ENCODE peak calls at places on chromosomes 11 and 22, in four cellular contexts. Q, G, B and S are unnamed samples.

GRCh38 chr11:16986434-16987204 is 27.6 kb downstream of the PLEKHA7 start:
- DNase-seq in Q (peak; percentile 95), G (no peak), B (peak; percentile 25), S (peak; percentile 48)

GRCh38 chr22:19412478-19412877 is 19.1 kb downstream of the HIRA start:
- DNase-seq in Q (no peak), G (no peak), B (no peak), S (no peak)

GRCh38 chr11:112958670-112959069 is 2.5 kb upstream of the NCAM1 start:
- DNase-seq in Q (no peak), G (no peak), B (no peak), S (no peak)

GRCh38 chr11:126431401-126432064 is 76.0 kb downstream of the ST3GAL4 start:
- DNase-seq in Q (peak; percentile 38), G (peak; percentile 61), B (no peak), S (no peak)

GRCh38 chr11:13260963-13261599 is 16.5 kb upstream of the BMAL1 start:
- DNase-seq in Q (no peak), G (peak; percentile 34), B (no peak), S (peak; percentile 51)

GRCh38 chr11:19633276-19633675 is 79.4 kb upstream of the NAV2 start:
- DNase-seq in Q (peak; percentile 28), G (peak; percentile 40), B (peak; percentile 8), S (peak; percentile 17)

GRCh38 chr11:746289-747175 is 732 bp upstream of the TALDO1 start:
- DNase-seq in Q (no peak), G (no peak), B (peak; percentile 64), S (peak; percentile 56)

GRCh38 chr22:30994960-30995359 is 25.9 kb downstream of the TUG1 start:
- DNase-seq in Q (no peak), G (no peak), B (no peak), S (no peak)

GRCh38 chr11:130465259-130465658 is 16.8 kb downstream of the ADAMTS15 start:
- DNase-seq in Q (no peak), G (no peak), B (no peak), S (peak; percentile 58)

GRCh38 chr11:80524330-80524729 is 1083.5 kb upstream of the TENM4 start:
- DNase-seq in Q (no peak), G (no peak), B (no peak), S (no peak)

GRCh38 chr22:46028069-46028991 is 51.4 kb upstream of the WNT7B start:
- DNase-seq in Q (no peak), G (peak; percentile 20), B (no peak), S (no peak)

GRCh38 chr22:49329636-49330035 is 498.0 kb downstream of the BRD1 start:
- DNase-seq in Q (peak; percentile 4), G (no peak), B (no peak), S (no peak)

GRCh38 chr11:26587073-26587472 is 15.0 kb upstream of the MUC15 start:
- DNase-seq in Q (no peak), G (no peak), B (no peak), S (no peak)

GRCh38 chr11:92979176-92979575 is 9.7 kb downstream of the MTNR1B start:
- DNase-seq in Q (no peak), G (no peak), B (no peak), S (no peak)

GRCh38 chr11:34599406-34599901 is 21.4 kb upstream of the EHF start:
- DNase-seq in Q (no peak), G (no peak), B (no peak), S (no peak)

GRCh38 chr22:40019100-40019499 is 24.3 kb downstream of the FAM83F start:
- DNase-seq in Q (no peak), G (no peak), B (no peak), S (no peak)

GRCh38 chr11:128765571-128766530 is 72.0 kb downstream of the FLI1 start:
- DNase-seq in Q (no peak), G (no peak), B (no peak), S (no peak)

GRCh38 chr11:92022499-92022898 is 202.1 kb upstream of the FAT3 start:
- DNase-seq in Q (no peak), G (no peak), B (no peak), S (no peak)

GRCh38 chr22:36334838-36335603 is 52.7 kb downstream of the MYH9 start:
- DNase-seq in Q (no peak), G (no peak), B (no peak), S (peak; percentile 67)

GRCh38 chr11:10301656-10302293 is 3.1 kb upstream of the ADM start:
- DNase-seq in Q (no peak), G (no peak), B (no peak), S (peak; percentile 76)

GRCh38 chr22:44473166-44473565 is 24.9 kb downstream of the RTL6 start:
- DNase-seq in Q (no peak), G (no peak), B (no peak), S (peak; percentile 73)

GRCh38 chr22:44329179-44329796 is 16.5 kb upstream of the SHISAL1 start:
- DNase-seq in Q (no peak), G (no peak), B (no peak), S (no peak)

GRCh38 chr11:11215944-11216343 is 137.1 kb downstream of the CSNK2A3 start:
- DNase-seq in Q (no peak), G (no peak), B (no peak), S (no peak)

GRCh38 chr11:64879226-64879900 is 942 bp upstream of the EHD1 start:
- DNase-seq in Q (no peak), G (no peak), B (no peak), S (no peak)

GRCh38 chr11:111347002-111347722 is 31.9 kb downstream of the POU2AF1 start:
- DNase-seq in Q (no peak), G (peak; percentile 62), B (no peak), S (no peak)

GRCh38 chr11:114308689-114309089 is 12.5 kb downstream of the NNMT start:
- DNase-seq in Q (no peak), G (no peak), B (no peak), S (no peak)

GRCh38 chr22:46107089-46107664 is 43.1 kb upstream of the PPARA start:
- DNase-seq in Q (peak; percentile 85), G (peak; percentile 66), B (no peak), S (no peak)

GRCh38 chr22:23226497-23226850 is 46.2 kb downstream of the BCR start:
- DNase-seq in Q (no peak), G (no peak), B (no peak), S (no peak)

GRCh38 chr11:131851951-131852350 is 481.5 kb downstream of the NTM start:
- DNase-seq in Q (no peak), G (no peak), B (no peak), S (no peak)

DNA sequence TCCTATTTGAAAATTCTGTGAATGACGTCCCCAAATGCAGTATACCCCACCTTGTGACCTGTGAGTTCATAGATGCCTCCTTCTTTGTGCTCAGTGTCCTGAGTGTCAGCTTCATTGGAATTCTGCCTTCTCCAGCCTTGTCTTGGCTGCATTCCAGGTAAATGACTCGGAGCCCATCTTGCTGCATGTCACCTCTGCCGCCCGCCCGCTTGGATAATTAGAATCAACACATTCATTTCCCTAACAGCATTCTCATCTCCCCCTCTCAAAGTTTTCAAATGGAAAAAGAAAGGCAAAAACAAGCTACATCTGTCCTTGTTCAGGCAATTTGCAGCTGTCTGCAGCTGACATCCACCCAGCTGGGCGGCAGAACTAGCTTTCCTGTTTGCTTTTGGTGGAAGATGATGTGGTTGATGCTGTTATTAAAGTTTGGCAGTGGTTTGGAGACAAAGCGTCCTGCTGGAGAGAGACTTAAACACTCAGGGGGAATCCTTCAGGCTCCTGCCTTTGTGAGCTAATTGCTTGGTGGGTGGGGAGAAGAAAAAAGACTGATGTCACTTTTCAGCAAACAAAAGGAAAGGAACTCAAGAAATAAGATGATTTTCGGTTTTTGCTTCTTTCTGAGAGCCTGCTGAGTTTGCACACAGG is 198.8 kb upstream of the SEZ6L start:
- DNase-seq in Q (no peak), G (no peak), B (peak; percentile 73), S (peak; percentile 17)
- H3K27ac ChIP-seq in Q (no peak overlapping the region), G (no peak overlapping the region), B (peak overlapping the region; percentile 92), S (no peak overlapping the region)

GRCh38 chr11:68828155-68828931 is 13.4 kb downstream of the CPT1A start:
- DNase-seq in Q (peak; percentile 63), G (no peak), B (no peak), S (no peak)

GRCh38 chr11:68828957-68829356 is 12.8 kb downstream of the CPT1A start:
- DNase-seq in Q (no peak), G (no peak), B (no peak), S (no peak)

GRCh38 chr11:68826726-68827125 is 15.0 kb downstream of the CPT1A start:
- DNase-seq in Q (no peak), G (no peak), B (no peak), S (no peak)

GRCh38 chr11:68825603-68826002 is 16.1 kb downstream of the CPT1A start:
- DNase-seq in Q (peak; percentile 74), G (no peak), B (peak; percentile 46), S (peak; percentile 34)

DNA sequence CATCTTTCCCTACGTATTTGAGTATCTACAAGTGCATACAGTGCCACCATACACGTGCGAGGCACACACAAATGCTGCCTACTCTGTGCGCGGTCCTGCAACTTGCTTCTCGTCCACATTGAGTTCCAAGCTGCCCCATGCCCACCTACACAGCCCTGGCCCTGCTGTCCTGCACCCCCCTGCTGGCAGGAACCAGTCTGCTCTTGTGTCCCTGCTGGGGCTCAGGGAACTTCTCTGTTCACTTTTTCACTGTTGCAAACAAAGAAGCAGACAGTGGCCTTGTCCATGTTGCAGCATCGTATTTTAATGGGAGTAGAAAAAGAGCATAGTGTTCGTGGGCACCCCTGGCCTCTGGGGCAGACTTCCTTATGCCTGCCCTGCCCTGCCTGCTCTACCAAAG is 14.0 kb downstream of the CPT1A start:
- DNase-seq in Q (no peak), G (no peak), B (no peak), S (no peak)
- TF ChIP-seq CTCF in Q (no peak), G (no peak), B (no peak), S (no peak)

GRCh38 chr22:42656578-42656977 is 7.4 kb upstream of the CYB5R3 start:
- DNase-seq in Q (no peak), G (no peak), B (no peak), S (no peak)

GRCh38 chr22:42653992-42654391 is 4.8 kb upstream of the CYB5R3 start:
- DNase-seq in Q (no peak), G (no peak), B (no peak), S (no peak)

GRCh38 chr22:42655693-42656092 is 6.5 kb upstream of the CYB5R3 start:
- DNase-seq in Q (no peak), G (no peak), B (peak; percentile 8), S (no peak)

GRCh38 chr22:42651134-42651533 is 1.9 kb upstream of the CYB5R3 start:
- DNase-seq in Q (no peak), G (no peak), B (peak; percentile 32), S (no peak)

DNA sequence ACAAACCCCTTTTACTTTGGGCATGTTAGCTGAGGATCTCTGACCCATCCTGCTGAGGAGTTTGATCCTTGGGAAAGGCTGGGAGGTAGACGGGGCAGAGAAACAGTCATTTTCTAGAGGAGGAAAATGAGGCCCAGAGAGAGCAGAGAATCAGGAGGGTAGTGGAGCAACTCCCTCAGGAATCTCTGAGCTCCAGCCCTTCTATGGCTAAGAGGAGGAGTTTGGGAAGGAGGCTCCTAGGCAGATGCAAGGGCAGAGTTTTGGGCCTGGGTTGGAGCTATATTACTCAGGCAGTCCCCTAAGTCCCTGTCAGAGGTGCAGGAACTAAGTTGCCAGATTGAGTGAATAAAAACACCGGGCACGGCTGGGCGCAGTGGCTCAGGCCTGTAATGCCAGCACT is 5.5 kb upstream of the CYB5R3 start:
- DNase-seq in Q (no peak), G (no peak), B (no peak), S (no peak)
- H3K4me1 ChIP-seq in Q (peaks cover 11% of the 10 kb centered on the region), G (peaks cover under 1% of the 10 kb centered on the region), B (no peaks in the 10 kb centered on the region), S (peaks cover 13% of the 10 kb centered on the region)

GRCh38 chr11:70456921-70457532 is 58.7 kb downstream of the CTTN start:
- DNase-seq in Q (no peak), G (no peak), B (no peak), S (peak; percentile 80)
- H3K27ac ChIP-seq in Q (no peak overlapping the region), G (no peak overlapping the region), B (no peak overlapping the region), S (no peak overlapping the region)